ENCODE peak calls at places on chromosomes 2 and 18, in five cellular contexts. S is SW480; A is T-helper 2 cell; E is CD4-positive, alpha-beta T cell; L is KG1. X is an unnamed sample.
A peak's percentile ranks its signal among the peaks of the same experiment; 100 is the strongest.

GRCh38 chr2:38613126-38613848 is 10.6 kb upstream of the HNRNPLL start:
- DNase-seq in S (no peak), A (no peak), E (no peak), L (no peak), X (no peak)

GRCh38 chr2:149715005-149715592 is 127.5 kb upstream of the MMADHC start:
- DNase-seq in L (no peak), S (peak; percentile 50), E (no peak), A (peak; percentile 3), X (no peak)

GRCh38 chr18:42404151-42404550 is 449.1 kb downstream of the PIK3C3 start:
- DNase-seq in S (no peak), E (no peak), A (no peak), L (no peak), X (no peak)

GRCh38 chr18:42953306-42953705 is 162.2 kb downstream of the RIT2 start:
- DNase-seq in L (no peak), A (no peak), S (no peak), E (no peak), X (no peak)

GRCh38 chr2:184677171-184677570 is 78.8 kb downstream of the ZNF804A start:
- DNase-seq in L (no peak), A (no peak), S (no peak), E (no peak), X (no peak)

GRCh38 chr2:62293490-62294212 is 97.7 kb downstream of the B3GNT2 start:
- DNase-seq in A (no peak), E (no peak), S (peak; percentile 92), L (no peak), X (no peak)

GRCh38 chr18:12599543-12599942 is 58.4 kb downstream of the SPIRE1 start:
- DNase-seq in A (no peak), E (no peak), L (no peak), S (peak; percentile 20), X (no peak)

GRCh38 chr2:11097988-11098387 is 57.3 kb upstream of the SLC66A3 start:
- DNase-seq in E (no peak), S (no peak), A (no peak), L (no peak), X (no peak)

GRCh38 chr2:219028141-219028540 is 13.2 kb downstream of the CFAP65 start:
- DNase-seq in A (no peak), S (no peak), L (no peak), E (no peak), X (no peak)

GRCh38 chr2:64396551-64396950 is 57.4 kb upstream of the LGALSL start:
- DNase-seq in L (no peak), E (no peak), A (no peak), S (no peak), X (no peak)

X was measured in AG09319.